ENCODE peak calls at places on chromosomes 4 and X, in six cellular contexts. T is HCT116, H is coronary artery, A is tibial nerve, I is astrocyte of the spinal cord, J is left ventricle myocardium inferior. K is an unnamed sample.

GRCh38 chrX:65607070-65607742 is 60.2 kb upstream of the MSN start:
- DNase-seq in T (no peak), H (no peak), I (peak), J (no peak), A (no peak), K (peak)

GRCh38 chr4:38949416-38950051 is 81.9 kb downstream of the FAM114A1 start:
- DNase-seq in A (no peak), H (no peak), I (peak), J (no peak), T (no peak), K (peak)

GRCh38 chr4:102778720-102779119 is 18.0 kb upstream of the MANBA start:
- DNase-seq in I (no peak), A (no peak), H (no peak), J (no peak), T (no peak), K (no peak)

GRCh38 chr4:159723341-159724048 is 620.6 kb downstream of the RAPGEF2 start:
- DNase-seq in A (no peak), H (no peak), T (no peak), I (no peak), J (no peak), K (no peak)

GRCh38 chr4:69800599-69800998 is 40.2 kb upstream of the SULT1B1 start:
- DNase-seq in A (no peak), T (no peak), I (peak), J (no peak), H (no peak), K (no peak)

GRCh38 chr4:4569036-4569435 is 27.2 kb upstream of the STX18 start:
- DNase-seq in I (no peak), J (no peak), H (no peak), T (no peak), A (no peak), K (no peak)

GRCh38 chr4:40990899-40991265 is 223.5 kb downstream of the APBB2 start:
- DNase-seq in A (no peak), H (no peak), I (no peak), J (no peak), T (no peak), K (no peak)

GRCh38 chrX:2903366-2903765 is 25.8 kb downstream of the ARSD start:
- DNase-seq in A (no peak), H (no peak), T (no peak), J (no peak), I (no peak), K (no peak)

GRCh38 chr4:141807501-141807900 is 171.1 kb downstream of the IL15 start:
- DNase-seq in I (no peak), A (no peak), T (no peak), H (no peak), J (no peak), K (no peak)

GRCh38 chrX:106894392-106894909 is 8.7 kb downstream of the RIPPLY1 start:
- DNase-seq in T (peak), A (peak), H (no peak), J (no peak), I (peak), K (peak)

GRCh38 chr4:7194251-7195137 is 2.2 kb downstream of the SORCS2 start:
- DNase-seq in I (no peak), A (no peak), J (peak), T (no peak), H (peak), K (no peak)

GRCh38 chr4:173807347-173807746 is 277.3 kb upstream of the HAND2 start:
- DNase-seq in T (no peak), I (no peak), J (peak), H (no peak), A (peak), K (no peak)

GRCh38 chr4:15077969-15078368 is 75.7 kb downstream of the CPEB2 start:
- DNase-seq in A (no peak), I (peak), T (no peak), J (no peak), H (no peak), K (no peak)

GRCh38 chr4:112876316-112876715 is 173.1 kb upstream of the ANK2 start:
- DNase-seq in T (no peak), I (no peak), H (no peak), J (no peak), A (no peak), K (no peak)

GRCh38 chr4:81807927-81808672 is 336.4 kb upstream of the RASGEF1B start:
- DNase-seq in H (no peak), I (no peak), J (no peak), T (no peak), A (no peak), K (no peak)

GRCh38 chr4:187799735-187800134 is 195.8 kb upstream of the ZFP42 start:
- DNase-seq in A (no peak), J (no peak), H (no peak), I (no peak), T (no peak), K (no peak)
- TF ChIP-seq CTCF in A (no peak), J (no peak), H (no peak), I (no peak), T (no peak), K (no peak)

DNA sequence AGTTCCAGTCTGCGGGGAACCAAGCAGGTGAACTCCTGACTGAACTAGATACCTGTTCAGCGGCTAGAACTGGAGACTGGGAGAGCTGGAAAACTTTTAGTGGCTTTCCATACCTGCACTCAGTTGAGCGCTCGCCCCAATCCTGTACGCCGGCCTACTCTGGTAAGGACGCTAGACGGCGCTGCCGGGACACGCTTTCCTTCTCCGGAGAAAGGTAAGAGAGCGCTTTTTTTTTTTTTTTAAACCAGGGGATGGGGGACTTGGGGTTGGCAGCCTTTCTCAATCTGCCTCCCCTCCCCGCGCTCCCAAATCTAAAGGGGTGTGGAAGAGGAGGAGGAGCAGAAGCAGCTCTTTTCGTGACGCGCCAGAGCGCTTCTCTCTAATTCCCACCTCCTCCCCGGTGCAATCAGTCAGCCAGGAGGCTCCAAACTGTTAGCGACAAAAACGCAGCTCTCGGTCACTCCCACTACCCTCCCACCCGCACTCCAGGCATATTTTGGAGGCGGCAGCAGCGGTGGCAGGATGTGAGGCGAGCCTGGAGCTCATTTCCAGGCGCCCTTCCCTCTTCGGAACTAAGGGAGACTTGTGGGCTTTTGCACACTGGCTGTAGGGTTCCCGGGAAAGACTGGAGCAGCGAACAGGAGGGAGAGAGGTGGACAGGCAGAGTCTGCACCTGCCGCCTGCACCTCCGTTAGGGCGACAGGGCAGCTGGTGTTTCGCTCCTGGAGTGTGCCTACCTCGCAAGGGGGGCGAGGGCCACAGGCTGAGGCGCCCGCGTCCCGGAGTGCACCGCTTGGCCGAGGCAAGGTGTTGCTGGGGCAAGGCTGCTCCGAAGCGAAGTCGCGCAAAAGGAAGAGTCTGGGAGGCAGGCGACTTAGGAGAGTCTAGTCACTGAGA is at the start of gene IL1RAPL2:
- DNase-seq in J (no peak), I (peak), A (no peak), T (no peak), H (no peak), K (no peak)
- TF ChIP-seq CTCF in J (peak), I (peak), A (peak), T (no peak), H (no peak), K (peak)

DNA sequence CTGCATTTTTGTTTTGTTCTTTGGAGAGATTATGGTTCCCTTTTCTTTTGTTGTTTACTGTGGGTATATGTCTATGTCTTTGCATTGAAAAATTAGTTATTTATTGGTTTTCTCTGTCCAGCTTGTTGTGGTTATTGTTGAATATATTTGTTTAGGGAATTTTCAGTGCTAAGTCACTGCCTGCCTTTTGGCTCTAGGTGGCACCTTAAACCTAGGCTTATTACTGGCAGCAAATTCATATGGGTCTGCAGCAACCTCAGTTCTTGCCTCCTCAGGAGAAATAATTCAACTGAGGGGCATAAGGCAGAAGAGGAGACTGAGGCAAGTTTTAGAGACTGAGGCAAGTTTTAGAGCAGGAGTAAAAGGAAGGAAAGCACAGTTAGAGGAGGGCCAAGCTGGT is 1157.3 kb upstream of the AGA start:
- DNase-seq in A (no peak), H (no peak), J (no peak), I (no peak), T (no peak), K (no peak)
- TF ChIP-seq CTCF in A (no peak), H (no peak), J (no peak), I (peak), T (peak), K (no peak)

DNA sequence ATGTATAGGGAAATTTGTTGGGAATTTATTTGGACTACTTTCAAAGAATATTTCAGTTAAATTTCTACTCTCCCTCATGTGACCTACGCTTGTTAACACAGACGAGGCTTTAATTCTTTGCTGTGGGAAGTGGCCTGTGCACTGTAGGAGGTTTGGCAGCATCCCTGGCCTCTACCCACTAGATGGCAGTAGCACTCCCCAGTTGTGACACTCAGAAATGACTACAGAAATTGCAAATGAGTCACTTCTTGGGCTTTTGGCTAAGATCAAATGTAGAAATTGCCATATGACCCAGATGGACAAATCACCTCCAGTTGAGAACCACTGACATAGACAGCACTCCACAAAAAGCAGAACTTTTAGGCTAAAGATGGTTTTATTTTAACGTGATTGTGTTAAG is 22.1 kb downstream of the PIR start:
- DNase-seq in T (peak), J (peak), A (peak), H (no peak), I (peak), K (peak)
- TF ChIP-seq CTCF in T (peak), J (peak), A (peak), H (peak), I (peak), K (peak)

K was measured in HFFc6.